ENCODE peak calls at places on chromosomes 16 and 17, in four cellular contexts. K is SK-N-SH, G is right cardiac atrium, R is psoas muscle. Y is an unnamed sample. For H3K4me1, the result is how much of the 10 kb centered on the place peaks cover.

GRCh38 chr16:154223-155030 is 2.0 kb downstream of the HBZ start:
- DNase-seq in K (peak), G (no peak), R (no peak), Y (no peak)

GRCh38 chr16:17013067-17013466 is 457.7 kb downstream of the XYLT1 start:
- DNase-seq in K (no peak), G (no peak), R (no peak), Y (no peak)

GRCh38 chr16:23155445-23156049 is 6.3 kb upstream of the USP31 start:
- DNase-seq in K (no peak), G (no peak), R (no peak), Y (no peak)

GRCh38 chr17:65527857-65528591 is 33.4 kb downstream of the AXIN2 start:
- DNase-seq in K (no peak), G (no peak), R (no peak), Y (no peak)

GRCh38 chr16:3503513-3503912 is 2.7 kb downstream of the CLUAP1 start:
- DNase-seq in K (no peak), G (no peak), R (no peak), Y (peak)

GRCh38 chr16:23268561-23268960 is 33.5 kb upstream of the SCNN1B start:
- DNase-seq in K (no peak), G (no peak), R (no peak), Y (no peak)

GRCh38 chr16:26667271-26667703 is 399.4 kb upstream of the C16orf82 start:
- DNase-seq in K (no peak), G (no peak), R (no peak), Y (no peak)

GRCh38 chr16:53504161-53504663 is 1.2 kb upstream of the AKTIP start:
- DNase-seq in K (peak), G (peak), R (peak), Y (peak)

GRCh38 chr17:2218426-2218825 is 85.2 kb downstream of the SMG6 start:
- DNase-seq in K (no peak), G (no peak), R (no peak), Y (no peak)

GRCh38 chr16:1045363-1046270 is 26.9 kb upstream of the SSTR5 start:
- DNase-seq in K (no peak), G (peak), R (no peak), Y (no peak)

GRCh38 chr17:57368637-57369336 is 112.5 kb downstream of the MSI2 start:
- DNase-seq in K (no peak), G (no peak), R (no peak), Y (no peak)

GRCh38 chr16:69276143-69277115 is 34.7 kb upstream of the VPS4A start:
- DNase-seq in K (peak), G (peak), R (peak), Y (no peak)

GRCh38 chr16:31128711-31129567 is 6.6 kb downstream of the PRSS8 start:
- DNase-seq in K (no peak), G (peak), R (no peak), Y (peak)

GRCh38 chr16:20104563-20105183 is 31.0 kb upstream of the GPR139 start:
- DNase-seq in K (no peak), G (no peak), R (no peak), Y (no peak)

GRCh38 chr16:4369006-4369766 is 2.5 kb upstream of the VASN start:
- DNase-seq in K (peak), G (peak), R (no peak), Y (peak)

GRCh38 chr17:81601525-81602120 is 35.3 kb downstream of the NPLOC4 start:
- DNase-seq in K (peak), G (no peak), R (no peak), Y (no peak)

GRCh38 chr16:8998114-8998513 is 34.4 kb upstream of the USP7 start:
- DNase-seq in K (no peak), G (no peak), R (no peak), Y (peak)

GRCh38 chr17:35089846-35090193 is 26.3 kb upstream of the RFFL start:
- DNase-seq in K (no peak), G (no peak), R (no peak), Y (no peak)

GRCh38 chr17:75367312-75367711 is 38.2 kb downstream of the GRB2 start:
- DNase-seq in K (no peak), G (no peak), R (no peak), Y (no peak)
- H3K4me1 ChIP-seq in K (under half), G (under half), R (half or more), Y (under half)

GRCh38 chr17:64388961-64389565 is 1.6 kb downstream of the PECAM1 start:
- DNase-seq in K (no peak), G (no peak), R (no peak), Y (peak)
- H3K4me3 ChIP-seq in K (no peak), G (peak), R (peak), Y (peak)

GRCh38 chr17:83086197-83086880 is 6.9 kb downstream of the METRNL start:
- DNase-seq in K (no peak), G (no peak), R (no peak), Y (no peak)

GRCh38 chr17:83084214-83084613 is 4.8 kb downstream of the METRNL start:
- DNase-seq in K (no peak), G (no peak), R (no peak), Y (no peak)

GRCh38 chr17:83085526-83086196 is 6.3 kb downstream of the METRNL start:
- DNase-seq in K (no peak), G (no peak), R (no peak), Y (no peak)

GRCh38 chr17:83084621-83085056 is 5.2 kb downstream of the METRNL start:
- DNase-seq in K (no peak), G (no peak), R (no peak), Y (no peak)

GRCh38 chr17:83085103-83085502 is 5.7 kb downstream of the METRNL start:
- DNase-seq in K (no peak), G (no peak), R (no peak), Y (no peak)
- H3K4me1 ChIP-seq in K (under half), G (under half), R (under half), Y (half or more)

GRCh38 chr17:45387739-45388138 is 44.9 kb downstream of the ARHGAP27 start:
- DNase-seq in K (no peak), G (no peak), R (no peak), Y (no peak)
- H3K4me3 ChIP-seq in K (no peak), G (no peak), R (no peak), Y (no peak)

DNA sequence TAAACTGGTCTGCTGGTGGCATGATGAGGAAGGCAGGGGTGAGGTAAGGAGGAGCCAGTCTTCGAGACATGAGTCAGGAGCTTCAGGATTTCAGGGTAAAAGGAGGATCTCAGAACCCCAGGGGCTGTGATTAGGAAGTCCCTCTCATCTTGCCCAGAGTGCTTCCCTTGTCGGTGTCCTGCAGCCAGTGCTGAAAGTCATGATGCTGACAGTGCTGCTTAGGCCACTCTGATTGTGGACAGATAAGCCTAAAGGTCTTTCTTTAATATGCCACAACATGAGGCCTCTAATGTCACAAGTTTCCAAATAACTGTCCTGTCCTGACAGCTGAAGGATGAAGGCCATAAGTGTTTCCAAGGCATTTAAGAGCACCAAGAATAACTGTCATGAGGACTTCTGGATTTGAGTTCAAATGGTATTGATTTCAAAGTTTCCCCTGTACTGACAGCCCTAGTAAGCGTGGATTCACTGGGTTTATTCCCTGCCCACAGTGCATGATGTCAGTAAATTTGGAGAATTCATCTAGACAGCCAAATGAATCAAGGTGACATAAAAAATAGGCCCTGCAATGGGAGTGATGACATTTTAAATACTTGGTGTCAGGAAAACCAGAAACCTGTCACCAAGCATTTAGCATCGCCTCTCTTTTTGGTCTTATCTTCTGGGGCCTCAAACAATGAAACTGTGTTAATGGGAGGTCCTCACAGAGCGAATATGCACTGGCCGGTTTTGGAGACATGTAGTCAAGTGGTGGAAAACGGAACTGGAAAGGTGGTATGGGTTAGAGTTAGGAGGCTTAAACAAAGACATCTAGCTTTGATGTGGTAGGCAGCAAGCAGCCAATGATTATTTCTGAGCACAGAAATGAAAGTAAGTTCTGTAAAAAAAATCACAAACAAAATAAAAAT is 29.2 kb downstream of the COG4 start:
- DNase-seq in K (no peak), G (no peak), R (no peak), Y (no peak)
- H3K4me1 ChIP-seq in K (under half), G (under half), R (under half), Y (under half)

DNA sequence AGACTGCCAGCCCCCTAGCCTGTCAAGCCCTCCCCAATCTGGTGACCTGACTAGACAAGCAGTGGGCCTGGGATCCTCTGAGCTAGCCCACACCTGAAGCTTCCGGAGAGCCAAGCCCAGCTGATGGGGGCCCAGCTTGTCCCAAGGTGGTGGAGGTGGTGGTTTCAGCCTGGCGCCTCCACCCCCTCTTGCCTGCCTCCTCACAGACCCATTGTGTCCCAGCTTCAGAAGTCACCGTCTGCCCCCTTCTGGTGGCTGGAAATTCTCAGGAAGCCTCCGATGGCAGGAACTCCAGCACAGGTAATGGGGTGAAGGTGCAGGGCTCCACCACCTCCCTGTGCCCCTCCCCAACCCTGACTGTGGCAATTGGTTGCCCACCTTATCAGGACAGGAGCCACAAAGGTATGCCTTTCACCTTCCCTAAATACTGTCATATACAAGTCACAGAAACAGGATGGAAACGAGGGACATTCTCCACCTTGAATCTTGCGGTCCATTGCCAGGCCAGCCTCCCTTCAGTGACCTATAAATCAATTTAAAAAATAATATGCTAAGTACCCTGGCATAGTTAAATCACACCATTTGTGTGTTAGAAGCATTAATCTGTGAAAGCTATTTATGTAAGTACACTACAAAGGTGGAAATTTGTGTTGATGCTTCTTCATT is 66.0 kb upstream of the ZNF423 start:
- DNase-seq in K (peak), G (peak), R (peak), Y (no peak)
- H3K4me3 ChIP-seq in K (no peak), G (no peak), R (no peak), Y (no peak)